ENCODE peak calls at places on chromosomes 3 and 15, in nine cellular contexts. One of them, this sample, is unnamed.

GRCh38 chr3:15858547-15859506 is 61.0 kb upstream of the ANKRD28 start:
- DNase-seq in endothelial cell of umbilical vein: peak
- DNase-seq in WTC11: peak
- DNase-seq in progenitor cell of endocrine pancreas: peak
- DNase-seq in PC-3: peak
- DNase-seq in lower lobe of right lung: peak
- DNase-seq in left lung: peak
- DNase-seq in right lobe of liver: peak
- DNase-seq in GM10248: peak
- DNase-seq in this sample: peak

GRCh38 chr3:124381565-124382333 is 348.5 kb upstream of the UMPS start:
- DNase-seq in endothelial cell of umbilical vein: no peak
- DNase-seq in WTC11: no peak
- DNase-seq in progenitor cell of endocrine pancreas: no peak
- DNase-seq in PC-3: peak
- DNase-seq in lower lobe of right lung: no peak
- DNase-seq in left lung: no peak
- DNase-seq in right lobe of liver: no peak
- DNase-seq in GM10248: no peak
- DNase-seq in this sample: peak

GRCh38 chr15:33722005-33722672 is 246.2 kb upstream of the CHRM5 start:
- DNase-seq in endothelial cell of umbilical vein: peak
- DNase-seq in WTC11: no peak
- DNase-seq in progenitor cell of endocrine pancreas: no peak
- DNase-seq in PC-3: peak
- DNase-seq in lower lobe of right lung: no peak
- DNase-seq in left lung: no peak
- DNase-seq in right lobe of liver: no peak
- DNase-seq in GM10248: no peak
- DNase-seq in this sample: peak

GRCh38 chr3:104536715-104537114 is 830.0 kb upstream of the ALCAM start:
- DNase-seq in endothelial cell of umbilical vein: no peak
- DNase-seq in WTC11: no peak
- DNase-seq in progenitor cell of endocrine pancreas: no peak
- DNase-seq in PC-3: no peak
- DNase-seq in lower lobe of right lung: no peak
- DNase-seq in left lung: no peak
- DNase-seq in right lobe of liver: no peak
- DNase-seq in GM10248: no peak
- DNase-seq in this sample: no peak

GRCh38 chr3:61864886-61865285 is 303.5 kb downstream of the PTPRG start:
- DNase-seq in endothelial cell of umbilical vein: no peak
- DNase-seq in WTC11: no peak
- DNase-seq in progenitor cell of endocrine pancreas: no peak
- DNase-seq in PC-3: no peak
- DNase-seq in lower lobe of right lung: no peak
- DNase-seq in left lung: no peak
- DNase-seq in right lobe of liver: no peak
- DNase-seq in GM10248: no peak
- DNase-seq in this sample: no peak

GRCh38 chr3:51355891-51356578 is 29.1 kb upstream of the MANF start:
- DNase-seq in endothelial cell of umbilical vein: no peak
- DNase-seq in WTC11: no peak
- DNase-seq in progenitor cell of endocrine pancreas: no peak
- DNase-seq in PC-3: peak
- DNase-seq in lower lobe of right lung: no peak
- DNase-seq in left lung: no peak
- DNase-seq in right lobe of liver: no peak
- DNase-seq in GM10248: no peak
- DNase-seq in this sample: peak

GRCh38 chr3:134002326-134002725 is 27.4 kb downstream of the SLCO2A1 start:
- DNase-seq in endothelial cell of umbilical vein: no peak
- DNase-seq in WTC11: no peak
- DNase-seq in progenitor cell of endocrine pancreas: no peak
- DNase-seq in PC-3: no peak
- DNase-seq in lower lobe of right lung: no peak
- DNase-seq in left lung: no peak
- DNase-seq in right lobe of liver: no peak
- DNase-seq in GM10248: no peak
- DNase-seq in this sample: peak

GRCh38 chr3:126956866-126957650 is 25.9 kb upstream of the PLXNA1 start:
- DNase-seq in endothelial cell of umbilical vein: no peak
- DNase-seq in WTC11: peak
- DNase-seq in progenitor cell of endocrine pancreas: no peak
- DNase-seq in PC-3: no peak
- DNase-seq in lower lobe of right lung: no peak
- DNase-seq in left lung: peak
- DNase-seq in right lobe of liver: peak
- DNase-seq in GM10248: no peak
- DNase-seq in this sample: peak

GRCh38 chr3:181103605-181104004 is 114.1 kb upstream of the DNAJC19 start:
- DNase-seq in endothelial cell of umbilical vein: no peak
- DNase-seq in WTC11: peak
- DNase-seq in progenitor cell of endocrine pancreas: no peak
- DNase-seq in PC-3: peak
- DNase-seq in lower lobe of right lung: no peak
- DNase-seq in left lung: no peak
- DNase-seq in right lobe of liver: no peak
- DNase-seq in GM10248: no peak
- DNase-seq in this sample: peak

GRCh38 chr15:78044407-78045155 is 32.9 kb downstream of the TBC1D2B start:
- DNase-seq in endothelial cell of umbilical vein: no peak
- DNase-seq in WTC11: no peak
- DNase-seq in progenitor cell of endocrine pancreas: no peak
- DNase-seq in PC-3: no peak
- DNase-seq in lower lobe of right lung: no peak
- DNase-seq in left lung: no peak
- DNase-seq in right lobe of liver: no peak
- DNase-seq in GM10248: no peak
- DNase-seq in this sample: no peak

GRCh38 chr3:66076861-66077495 is 38.3 kb upstream of the MAGI1 start:
- DNase-seq in endothelial cell of umbilical vein: no peak
- DNase-seq in WTC11: no peak
- DNase-seq in progenitor cell of endocrine pancreas: no peak
- DNase-seq in PC-3: no peak
- DNase-seq in lower lobe of right lung: no peak
- DNase-seq in left lung: no peak
- DNase-seq in right lobe of liver: no peak
- DNase-seq in GM10248: no peak
- DNase-seq in this sample: no peak

GRCh38 chr15:90028376-90028775 is 27.3 kb downstream of the ZNF710 start:
- DNase-seq in endothelial cell of umbilical vein: no peak
- DNase-seq in WTC11: no peak
- DNase-seq in progenitor cell of endocrine pancreas: no peak
- DNase-seq in PC-3: no peak
- DNase-seq in lower lobe of right lung: no peak
- DNase-seq in left lung: no peak
- DNase-seq in right lobe of liver: no peak
- DNase-seq in GM10248: no peak
- DNase-seq in this sample: no peak

GRCh38 chr15:77033417-77033728 is 37.5 kb downstream of the TSPAN3 start:
- DNase-seq in endothelial cell of umbilical vein: no peak
- DNase-seq in WTC11: no peak
- DNase-seq in progenitor cell of endocrine pancreas: no peak
- DNase-seq in PC-3: no peak
- DNase-seq in lower lobe of right lung: no peak
- DNase-seq in left lung: no peak
- DNase-seq in right lobe of liver: peak
- DNase-seq in GM10248: no peak
- DNase-seq in this sample: no peak

GRCh38 chr15:70535071-70535954 is 228.0 kb downstream of the UACA start:
- DNase-seq in endothelial cell of umbilical vein: no peak
- DNase-seq in WTC11: no peak
- DNase-seq in progenitor cell of endocrine pancreas: no peak
- DNase-seq in PC-3: no peak
- DNase-seq in lower lobe of right lung: no peak
- DNase-seq in left lung: no peak
- DNase-seq in right lobe of liver: no peak
- DNase-seq in GM10248: peak
- DNase-seq in this sample: no peak

GRCh38 chr3:177679568-177680441 is 482.5 kb upstream of the TBL1XR1 start:
- DNase-seq in endothelial cell of umbilical vein: peak
- DNase-seq in WTC11: no peak
- DNase-seq in progenitor cell of endocrine pancreas: no peak
- DNase-seq in PC-3: no peak
- DNase-seq in lower lobe of right lung: no peak
- DNase-seq in left lung: no peak
- DNase-seq in right lobe of liver: no peak
- DNase-seq in GM10248: no peak
- DNase-seq in this sample: peak

GRCh38 chr3:46665763-46666470 is 27.6 kb downstream of the ALS2CL start:
- DNase-seq in endothelial cell of umbilical vein: no peak
- DNase-seq in WTC11: no peak
- DNase-seq in progenitor cell of endocrine pancreas: no peak
- DNase-seq in PC-3: no peak
- DNase-seq in lower lobe of right lung: peak
- DNase-seq in left lung: no peak
- DNase-seq in right lobe of liver: peak
- DNase-seq in GM10248: no peak
- DNase-seq in this sample: no peak

GRCh38 chr15:48681274-48681840 is 35.8 kb upstream of the FBN1 start:
- DNase-seq in endothelial cell of umbilical vein: no peak
- DNase-seq in WTC11: no peak
- DNase-seq in progenitor cell of endocrine pancreas: no peak
- DNase-seq in PC-3: peak
- DNase-seq in lower lobe of right lung: no peak
- DNase-seq in left lung: no peak
- DNase-seq in right lobe of liver: no peak
- DNase-seq in GM10248: no peak
- DNase-seq in this sample: peak

GRCh38 chr3:50133283-50133615 is 21.9 kb upstream of the SEMA3F start:
- DNase-seq in endothelial cell of umbilical vein: no peak
- DNase-seq in WTC11: no peak
- DNase-seq in progenitor cell of endocrine pancreas: no peak
- DNase-seq in PC-3: no peak
- DNase-seq in lower lobe of right lung: no peak
- DNase-seq in left lung: no peak
- DNase-seq in right lobe of liver: no peak
- DNase-seq in GM10248: no peak
- DNase-seq in this sample: no peak

GRCh38 chr15:73052679-73053397 is 575 bp downstream of the NEO1 start:
- DNase-seq in endothelial cell of umbilical vein: no peak
- DNase-seq in WTC11: peak
- DNase-seq in progenitor cell of endocrine pancreas: peak
- DNase-seq in PC-3: no peak
- DNase-seq in lower lobe of right lung: peak
- DNase-seq in left lung: peak
- DNase-seq in right lobe of liver: peak
- DNase-seq in GM10248: peak
- DNase-seq in this sample: peak
- TF ChIP-seq CTCF in endothelial cell of umbilical vein: peak
- TF ChIP-seq CTCF in WTC11: no peak
- TF ChIP-seq CTCF in progenitor cell of endocrine pancreas: peak
- TF ChIP-seq CTCF in PC-3: peak
- TF ChIP-seq CTCF in lower lobe of right lung: peak
- TF ChIP-seq CTCF in left lung: no peak
- TF ChIP-seq CTCF in right lobe of liver: no peak
- TF ChIP-seq CTCF in GM10248: peak
- TF ChIP-seq CTCF in this sample: peak

GRCh38 chr3:22684739-22685138 is 518.4 kb upstream of the UBE2E2 start:
- DNase-seq in endothelial cell of umbilical vein: no peak
- DNase-seq in WTC11: no peak
- DNase-seq in progenitor cell of endocrine pancreas: no peak
- DNase-seq in PC-3: no peak
- DNase-seq in lower lobe of right lung: no peak
- DNase-seq in left lung: no peak
- DNase-seq in right lobe of liver: no peak
- DNase-seq in GM10248: no peak
- DNase-seq in this sample: no peak

GRCh38 chr3:22691407-22691806 is 511.7 kb upstream of the UBE2E2 start:
- DNase-seq in endothelial cell of umbilical vein: no peak
- DNase-seq in WTC11: peak
- DNase-seq in progenitor cell of endocrine pancreas: no peak
- DNase-seq in PC-3: no peak
- DNase-seq in lower lobe of right lung: no peak
- DNase-seq in left lung: no peak
- DNase-seq in right lobe of liver: no peak
- DNase-seq in GM10248: no peak
- DNase-seq in this sample: no peak

GRCh38 chr3:22685598-22685997 is 517.5 kb upstream of the UBE2E2 start:
- DNase-seq in endothelial cell of umbilical vein: no peak
- DNase-seq in WTC11: no peak
- DNase-seq in progenitor cell of endocrine pancreas: no peak
- DNase-seq in PC-3: peak
- DNase-seq in lower lobe of right lung: no peak
- DNase-seq in left lung: no peak
- DNase-seq in right lobe of liver: no peak
- DNase-seq in GM10248: no peak
- DNase-seq in this sample: peak
- TF ChIP-seq CTCF in endothelial cell of umbilical vein: no peak
- TF ChIP-seq CTCF in WTC11: no peak
- TF ChIP-seq CTCF in progenitor cell of endocrine pancreas: peak
- TF ChIP-seq CTCF in PC-3: peak
- TF ChIP-seq CTCF in lower lobe of right lung: no peak
- TF ChIP-seq CTCF in left lung: no peak
- TF ChIP-seq CTCF in right lobe of liver: no peak
- TF ChIP-seq CTCF in GM10248: peak
- TF ChIP-seq CTCF in this sample: peak

GRCh38 chr3:32222950-32223349 is 15.5 kb upstream of the CMTM8 start:
- DNase-seq in endothelial cell of umbilical vein: no peak
- DNase-seq in WTC11: no peak
- DNase-seq in progenitor cell of endocrine pancreas: no peak
- DNase-seq in PC-3: no peak
- DNase-seq in lower lobe of right lung: no peak
- DNase-seq in left lung: no peak
- DNase-seq in right lobe of liver: no peak
- DNase-seq in GM10248: no peak
- DNase-seq in this sample: no peak
- TF ChIP-seq CTCF in endothelial cell of umbilical vein: no peak
- TF ChIP-seq CTCF in WTC11: no peak
- TF ChIP-seq CTCF in progenitor cell of endocrine pancreas: no peak
- TF ChIP-seq CTCF in PC-3: no peak
- TF ChIP-seq CTCF in lower lobe of right lung: no peak
- TF ChIP-seq CTCF in left lung: no peak
- TF ChIP-seq CTCF in right lobe of liver: no peak
- TF ChIP-seq CTCF in GM10248: no peak
- TF ChIP-seq CTCF in this sample: no peak

DNA sequence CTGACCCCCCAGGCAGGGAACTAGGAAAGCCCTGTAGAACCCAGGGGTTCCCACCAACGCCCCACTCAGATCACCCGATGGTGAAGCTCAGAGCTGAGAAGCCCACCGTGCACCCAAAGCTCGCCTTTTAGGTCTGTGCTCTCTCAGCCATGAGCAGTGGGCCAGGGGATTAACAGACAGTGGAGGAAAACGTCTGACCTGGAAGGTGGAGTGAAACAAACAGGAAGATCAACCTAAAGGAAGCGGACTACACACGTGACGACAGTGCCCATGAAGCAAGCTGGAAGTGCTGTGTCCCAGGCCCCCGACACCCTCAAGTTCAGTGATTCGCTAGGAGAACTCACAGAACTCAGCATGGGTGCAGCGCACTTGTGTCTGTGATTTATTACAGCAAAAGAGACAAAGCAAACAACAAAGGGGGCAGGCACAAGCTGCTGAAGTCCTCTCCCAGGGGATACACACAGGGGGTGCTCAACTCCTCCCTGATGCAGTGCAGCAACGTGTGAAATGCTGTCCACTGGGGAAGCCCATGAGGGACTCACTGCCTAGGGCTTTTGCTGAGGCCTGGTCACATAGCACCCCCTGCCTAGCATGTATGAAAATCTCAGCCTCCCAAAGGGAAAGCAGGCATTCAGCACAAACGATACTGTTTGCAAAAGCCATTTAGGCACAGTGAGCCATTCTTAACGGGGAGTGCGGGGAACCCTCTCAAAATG is 43.5 kb downstream of the CFAP92 start:
- DNase-seq in endothelial cell of umbilical vein: peak
- DNase-seq in WTC11: no peak
- DNase-seq in progenitor cell of endocrine pancreas: no peak
- DNase-seq in PC-3: peak
- DNase-seq in lower lobe of right lung: no peak
- DNase-seq in left lung: no peak
- DNase-seq in right lobe of liver: no peak
- DNase-seq in GM10248: no peak
- DNase-seq in this sample: peak
- TF ChIP-seq CTCF in endothelial cell of umbilical vein: peak
- TF ChIP-seq CTCF in WTC11: no peak
- TF ChIP-seq CTCF in progenitor cell of endocrine pancreas: peak
- TF ChIP-seq CTCF in PC-3: peak
- TF ChIP-seq CTCF in lower lobe of right lung: no peak
- TF ChIP-seq CTCF in left lung: no peak
- TF ChIP-seq CTCF in right lobe of liver: peak
- TF ChIP-seq CTCF in GM10248: peak
- TF ChIP-seq CTCF in this sample: peak